ENCODE peak calls at places on chromosomes 2 and 18, in eight cellular contexts. M, O, U, G, Q, S, C and D are unnamed samples.

GRCh38 chr2:176392744-176393414 is 123.6 kb downstream of the MTX2 start:
- DNase-seq in C (no peak), U (no peak), M (no peak), Q (no peak), S (no peak), G (no peak), O (no peak), D (no peak)

GRCh38 chr2:65528241-65528574 is 95.8 kb upstream of the SPRED2 start:
- DNase-seq in G (no peak), Q (no peak), M (no peak), U (no peak), O (no peak), C (no peak), S (no peak), D (no peak)

GRCh38 chr2:203280428-203281064 is 41.7 kb downstream of the CYP20A1 start:
- DNase-seq in O (no peak), C (no peak), U (no peak), M (no peak), Q (no peak), S (no peak), G (no peak), D (no peak)

GRCh38 chr18:3424280-3424890 is 25.6 kb upstream of the TGIF1 start:
- DNase-seq in O (no peak), C (no peak), G (no peak), M (no peak), Q (no peak), U (no peak), S (no peak), D (no peak)

GRCh38 chr2:48734576-48735303 is 20.8 kb downstream of the LHCGR start:
- DNase-seq in G (no peak), U (no peak), C (no peak), O (no peak), M (no peak), S (no peak), Q (no peak), D (no peak)

GRCh38 chr2:119702203-119702917 is 23.4 kb downstream of the TMEM177 start:
- DNase-seq in C (no peak), U (no peak), Q (no peak), S (no peak), M (no peak), O (no peak), G (no peak), D (no peak)

GRCh38 chr2:199757466-199757865 is 93.5 kb downstream of the FTCDNL1 start:
- DNase-seq in U (no peak), M (no peak), S (no peak), Q (no peak), G (no peak), O (peak; percentile 80), C (no peak), D (no peak)

GRCh38 chr2:930935-931334 is 19.7 kb upstream of the SNTG2 start:
- DNase-seq in G (no peak), Q (no peak), C (no peak), U (no peak), M (no peak), O (no peak), S (no peak), D (no peak)

GRCh38 chr18:62128157-62128556 is 58.7 kb downstream of the PIGN start:
- DNase-seq in U (no peak), S (no peak), M (no peak), O (no peak), G (no peak), Q (no peak), C (no peak), D (no peak)

GRCh38 chr2:134489732-134490384 is 228.9 kb downstream of the TMEM163 start:
- DNase-seq in U (no peak), G (no peak), C (peak; percentile 49), S (no peak), Q (no peak), M (no peak), O (no peak), D (peak; percentile 62)

GRCh38 chr2:166609183-166609959 is 115.3 kb upstream of the SCN7A start:
- DNase-seq in G (no peak), S (no peak), C (peak; percentile 80), M (no peak), Q (no peak), O (no peak), U (no peak), D (no peak)

GRCh38 chr2:88560619-88561307 is 66.5 kb downstream of the EIF2AK3 start:
- DNase-seq in Q (no peak), M (no peak), C (no peak), O (no peak), S (no peak), U (no peak), G (no peak), D (no peak)

GRCh38 chr2:199336546-199336945 is 121.2 kb downstream of the SATB2 start:
- DNase-seq in S (no peak), O (no peak), G (no peak), U (no peak), C (no peak), Q (no peak), M (no peak), D (no peak)

GRCh38 chr2:165801176-165801575 is 7.1 kb upstream of the GALNT3 start:
- DNase-seq in Q (no peak), O (no peak), S (no peak), U (no peak), G (no peak), M (no peak), C (no peak), D (no peak)

GRCh38 chr18:61651880-61652268 is 240.9 kb downstream of the RNF152 start:
- DNase-seq in O (no peak), C (no peak), S (no peak), Q (peak; percentile 52), G (no peak), U (no peak), M (no peak), D (no peak)

GRCh38 chr18:69484699-69485396 is 84.2 kb downstream of the DOK6 start:
- DNase-seq in C (peak; percentile 56), Q (no peak), U (no peak), G (no peak), S (no peak), M (no peak), O (no peak), D (no peak)

GRCh38 chr2:7621018-7621814 is 704.0 kb downstream of the RNF144A start:
- DNase-seq in Q (no peak), S (no peak), G (no peak), C (no peak), O (no peak), M (no peak), U (no peak), D (no peak)

GRCh38 chr2:57160976-57161375 is 885.6 kb upstream of the VRK2 start:
- DNase-seq in M (no peak), S (no peak), U (no peak), O (no peak), G (no peak), C (no peak), Q (no peak), D (no peak)

GRCh38 chr2:42035241-42035640 is 12.6 kb upstream of the PKDCC start:
- DNase-seq in M (no peak), O (no peak), U (no peak), C (no peak), S (no peak), Q (no peak), G (no peak), D (no peak)

GRCh38 chr18:903703-904102 is 968 bp upstream of the ADCYAP1 start:
- DNase-seq in M (no peak), U (peak; percentile 69), G (no peak), S (no peak), Q (peak; percentile 35), O (no peak), C (peak; percentile 83), D (no peak)

GRCh38 chr18:72866572-72866900 is 1.3 kb downstream of the NETO1 start:
- DNase-seq in Q (no peak), S (no peak), O (no peak), U (no peak), C (no peak), M (no peak), G (peak; percentile 73), D (no peak)

GRCh38 chr18:35142270-35142605 is 98.6 kb upstream of the ZNF397 start:
- DNase-seq in M (no peak), U (no peak), S (no peak), C (no peak), G (no peak), Q (no peak), O (no peak), D (no peak)

GRCh38 chr18:35143615-35144596 is 96.9 kb upstream of the ZNF397 start:
- DNase-seq in U (peak; percentile 28), Q (peak; percentile 60), G (no peak), C (peak; percentile 87), M (no peak), S (no peak), O (peak; percentile 78), D (no peak)

GRCh38 chr18:35141077-35141476 is 99.8 kb upstream of the ZNF397 start:
- DNase-seq in M (no peak), C (no peak), U (no peak), S (no peak), Q (no peak), G (no peak), O (no peak), D (no peak)

GRCh38 chr18:35141567-35142269 is 99.1 kb upstream of the ZNF397 start:
- DNase-seq in M (no peak), S (no peak), O (no peak), U (no peak), Q (no peak), G (no peak), C (no peak), D (no peak)

GRCh38 chr18:35144628-35145027 is 96.2 kb upstream of the ZNF397 start:
- DNase-seq in S (no peak), G (no peak), O (no peak), M (no peak), U (no peak), Q (no peak), C (no peak), D (no peak)
- TF ChIP-seq CTCF in S (no peak), G (no peak), O (no peak), M (no peak), U (no peak), Q (no peak), C (no peak), D (no peak)

DNA sequence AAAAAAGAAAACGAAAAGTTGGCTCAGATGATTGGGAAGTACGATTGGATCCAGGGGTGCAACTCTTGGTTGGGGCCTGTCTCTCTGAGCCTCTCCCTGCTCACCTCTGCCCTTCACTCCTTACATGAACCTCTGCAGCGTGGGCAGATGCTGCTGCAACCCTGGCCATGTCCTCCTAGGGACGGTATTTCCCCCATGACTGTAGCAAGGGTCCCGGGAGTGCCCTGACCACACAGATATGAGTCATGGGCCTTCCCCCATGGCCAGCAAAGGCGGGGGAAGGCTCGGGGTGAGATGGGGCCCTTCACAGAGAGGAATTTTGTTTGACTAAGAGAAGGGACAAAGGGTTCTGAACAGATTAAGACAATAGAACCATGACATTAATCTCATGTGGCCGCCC is 129.0 kb downstream of the NCK2 start:
- DNase-seq in C (no peak), M (peak; percentile 71), S (no peak), G (no peak), Q (no peak), O (no peak), U (peak; percentile 61), D (no peak)
- TF ChIP-seq POLR2AphosphoS5 in C (no peak), M (no peak), S (no peak), G (peak; percentile 57), Q (no peak), O (no peak), U (no peak), D (no peak)

GRCh38 chr18:80108739-80109675 is at the start of gene ADNP2:
- DNase-seq in G (peak; percentile 86), Q (peak; percentile 83), U (peak; percentile 86), M (peak; percentile 75), O (peak; percentile 92), S (peak; percentile 73), C (peak; percentile 99), D (no peak)
- TF ChIP-seq CTCF in G (no peak), Q (no peak), U (no peak), M (no peak), O (no peak), S (no peak), C (no peak), D (no peak)

GRCh38 chr2:25673170-25674002 is at the start of gene DTNB:
- DNase-seq in C (peak; percentile 85), O (peak; percentile 92), Q (peak; percentile 86), U (peak; percentile 96), S (peak; percentile 81), G (peak; percentile 96), M (no peak), D (peak; percentile 91)
- TF ChIP-seq POLR2AphosphoS5 in C (peak; percentile 73), O (no peak), Q (no peak), U (no peak), S (peak; percentile 57), G (peak; percentile 84), M (no peak), D (no peak)